ENCODE peak calls at places on chromosomes 6 and 20, in eight cellular contexts. One of them, this sample, is unnamed.

GRCh38 chr20:8766868-8767390 is 302.0 kb upstream of the PLCB4 start:
- ATAC-seq in sciatic nerve: no peak
- ATAC-seq in activated CD8-positive, alpha-beta memory T cell treated with anti-CD3 and anti-CD28 coated beads, Interleukin-2, amount 10 ng/mL, durations not matched to agents 7 days and 5 days: no peak
- ATAC-seq in right cardiac atrium: no peak
- ATAC-seq in CD8-positive, alpha-beta T cell: no peak
- ATAC-seq in stimulated activated naive CD8-positive, alpha-beta T cell treated with anti-CD3 and anti-CD28 coated beads, Interleukin-15, Interleukin-2, amounts not matched to agents 100 U/mL and 50 U/mL, for 24 hours: no peak
- ATAC-seq in SK-N-SH treated with all-trans-retinoic acid at 6 μM for 48 hours: no peak
- ATAC-seq in left lung: no peak
- ATAC-seq in this sample: no peak

GRCh38 chr20:50260480-50261221 is 70.0 kb downstream of the CEBPB start:
- ATAC-seq in sciatic nerve: no peak
- ATAC-seq in activated CD8-positive, alpha-beta memory T cell treated with anti-CD3 and anti-CD28 coated beads, Interleukin-2, amount 10 ng/mL, durations not matched to agents 7 days and 5 days: no peak
- ATAC-seq in right cardiac atrium: peak; percentile 36
- ATAC-seq in CD8-positive, alpha-beta T cell: no peak
- ATAC-seq in stimulated activated naive CD8-positive, alpha-beta T cell treated with anti-CD3 and anti-CD28 coated beads, Interleukin-15, Interleukin-2, amounts not matched to agents 100 U/mL and 50 U/mL, for 24 hours: peak; percentile 34
- ATAC-seq in SK-N-SH treated with all-trans-retinoic acid at 6 μM for 48 hours: no peak
- ATAC-seq in left lung: peak; percentile 72
- ATAC-seq in this sample: no peak

GRCh38 chr20:18743665-18744440 is 69.7 kb upstream of the SCP2D1 start:
- ATAC-seq in sciatic nerve: no peak
- ATAC-seq in activated CD8-positive, alpha-beta memory T cell treated with anti-CD3 and anti-CD28 coated beads, Interleukin-2, amount 10 ng/mL, durations not matched to agents 7 days and 5 days: no peak
- ATAC-seq in right cardiac atrium: no peak
- ATAC-seq in CD8-positive, alpha-beta T cell: no peak
- ATAC-seq in stimulated activated naive CD8-positive, alpha-beta T cell treated with anti-CD3 and anti-CD28 coated beads, Interleukin-15, Interleukin-2, amounts not matched to agents 100 U/mL and 50 U/mL, for 24 hours: no peak
- ATAC-seq in SK-N-SH treated with all-trans-retinoic acid at 6 μM for 48 hours: no peak
- ATAC-seq in left lung: no peak
- ATAC-seq in this sample: peak; percentile 42

GRCh38 chr20:34907616-34908469 is 31.4 kb downstream of the ACSS2 start:
- ATAC-seq in sciatic nerve: peak; percentile 77
- ATAC-seq in activated CD8-positive, alpha-beta memory T cell treated with anti-CD3 and anti-CD28 coated beads, Interleukin-2, amount 10 ng/mL, durations not matched to agents 7 days and 5 days: no peak
- ATAC-seq in right cardiac atrium: peak; percentile 93
- ATAC-seq in CD8-positive, alpha-beta T cell: no peak
- ATAC-seq in stimulated activated naive CD8-positive, alpha-beta T cell treated with anti-CD3 and anti-CD28 coated beads, Interleukin-15, Interleukin-2, amounts not matched to agents 100 U/mL and 50 U/mL, for 24 hours: no peak
- ATAC-seq in SK-N-SH treated with all-trans-retinoic acid at 6 μM for 48 hours: peak; percentile 97
- ATAC-seq in left lung: peak; percentile 92
- ATAC-seq in this sample: no peak

GRCh38 chr6:137378100-137378390 is 116.1 kb downstream of the OLIG3 start:
- ATAC-seq in sciatic nerve: no peak
- ATAC-seq in activated CD8-positive, alpha-beta memory T cell treated with anti-CD3 and anti-CD28 coated beads, Interleukin-2, amount 10 ng/mL, durations not matched to agents 7 days and 5 days: no peak
- ATAC-seq in right cardiac atrium: no peak
- ATAC-seq in CD8-positive, alpha-beta T cell: no peak
- ATAC-seq in stimulated activated naive CD8-positive, alpha-beta T cell treated with anti-CD3 and anti-CD28 coated beads, Interleukin-15, Interleukin-2, amounts not matched to agents 100 U/mL and 50 U/mL, for 24 hours: no peak
- ATAC-seq in SK-N-SH treated with all-trans-retinoic acid at 6 μM for 48 hours: no peak
- ATAC-seq in left lung: no peak
- ATAC-seq in this sample: no peak

GRCh38 chr20:35734374-35734773 is 7.7 kb downstream of the RBM39 start:
- ATAC-seq in sciatic nerve: no peak
- ATAC-seq in activated CD8-positive, alpha-beta memory T cell treated with anti-CD3 and anti-CD28 coated beads, Interleukin-2, amount 10 ng/mL, durations not matched to agents 7 days and 5 days: no peak
- ATAC-seq in right cardiac atrium: no peak
- ATAC-seq in CD8-positive, alpha-beta T cell: no peak
- ATAC-seq in stimulated activated naive CD8-positive, alpha-beta T cell treated with anti-CD3 and anti-CD28 coated beads, Interleukin-15, Interleukin-2, amounts not matched to agents 100 U/mL and 50 U/mL, for 24 hours: no peak
- ATAC-seq in SK-N-SH treated with all-trans-retinoic acid at 6 μM for 48 hours: no peak
- ATAC-seq in left lung: no peak
- ATAC-seq in this sample: no peak

GRCh38 chr6:154341326-154341725 is 15.3 kb downstream of the IPCEF1 start:
- ATAC-seq in sciatic nerve: no peak
- ATAC-seq in activated CD8-positive, alpha-beta memory T cell treated with anti-CD3 and anti-CD28 coated beads, Interleukin-2, amount 10 ng/mL, durations not matched to agents 7 days and 5 days: no peak
- ATAC-seq in right cardiac atrium: no peak
- ATAC-seq in CD8-positive, alpha-beta T cell: no peak
- ATAC-seq in stimulated activated naive CD8-positive, alpha-beta T cell treated with anti-CD3 and anti-CD28 coated beads, Interleukin-15, Interleukin-2, amounts not matched to agents 100 U/mL and 50 U/mL, for 24 hours: no peak
- ATAC-seq in SK-N-SH treated with all-trans-retinoic acid at 6 μM for 48 hours: no peak
- ATAC-seq in left lung: no peak
- ATAC-seq in this sample: no peak

GRCh38 chr6:63100066-63100465 is 111.2 kb upstream of the FKBP1C start:
- ATAC-seq in sciatic nerve: no peak
- ATAC-seq in activated CD8-positive, alpha-beta memory T cell treated with anti-CD3 and anti-CD28 coated beads, Interleukin-2, amount 10 ng/mL, durations not matched to agents 7 days and 5 days: no peak
- ATAC-seq in right cardiac atrium: no peak
- ATAC-seq in CD8-positive, alpha-beta T cell: no peak
- ATAC-seq in stimulated activated naive CD8-positive, alpha-beta T cell treated with anti-CD3 and anti-CD28 coated beads, Interleukin-15, Interleukin-2, amounts not matched to agents 100 U/mL and 50 U/mL, for 24 hours: no peak
- ATAC-seq in SK-N-SH treated with all-trans-retinoic acid at 6 μM for 48 hours: no peak
- ATAC-seq in left lung: no peak
- ATAC-seq in this sample: no peak

GRCh38 chr6:134447883-134448387 is 130.0 kb upstream of the SGK1 start:
- ATAC-seq in sciatic nerve: peak; percentile 38
- ATAC-seq in activated CD8-positive, alpha-beta memory T cell treated with anti-CD3 and anti-CD28 coated beads, Interleukin-2, amount 10 ng/mL, durations not matched to agents 7 days and 5 days: no peak
- ATAC-seq in right cardiac atrium: no peak
- ATAC-seq in CD8-positive, alpha-beta T cell: no peak
- ATAC-seq in stimulated activated naive CD8-positive, alpha-beta T cell treated with anti-CD3 and anti-CD28 coated beads, Interleukin-15, Interleukin-2, amounts not matched to agents 100 U/mL and 50 U/mL, for 24 hours: no peak
- ATAC-seq in SK-N-SH treated with all-trans-retinoic acid at 6 μM for 48 hours: peak; percentile 80
- ATAC-seq in left lung: peak; percentile 47
- ATAC-seq in this sample: peak; percentile 59

GRCh38 chr6:83546636-83547035 is 34.3 kb downstream of the PRSS35 start:
- ATAC-seq in sciatic nerve: no peak
- ATAC-seq in activated CD8-positive, alpha-beta memory T cell treated with anti-CD3 and anti-CD28 coated beads, Interleukin-2, amount 10 ng/mL, durations not matched to agents 7 days and 5 days: peak; percentile 27
- ATAC-seq in right cardiac atrium: no peak
- ATAC-seq in CD8-positive, alpha-beta T cell: no peak
- ATAC-seq in stimulated activated naive CD8-positive, alpha-beta T cell treated with anti-CD3 and anti-CD28 coated beads, Interleukin-15, Interleukin-2, amounts not matched to agents 100 U/mL and 50 U/mL, for 24 hours: no peak
- ATAC-seq in SK-N-SH treated with all-trans-retinoic acid at 6 μM for 48 hours: no peak
- ATAC-seq in left lung: peak; percentile 41
- ATAC-seq in this sample: peak; percentile 54

GRCh38 chr6:75481394-75481793 is 12.2 kb downstream of the FILIP1 start:
- ATAC-seq in sciatic nerve: peak; percentile 21
- ATAC-seq in activated CD8-positive, alpha-beta memory T cell treated with anti-CD3 and anti-CD28 coated beads, Interleukin-2, amount 10 ng/mL, durations not matched to agents 7 days and 5 days: no peak
- ATAC-seq in right cardiac atrium: no peak
- ATAC-seq in CD8-positive, alpha-beta T cell: no peak
- ATAC-seq in stimulated activated naive CD8-positive, alpha-beta T cell treated with anti-CD3 and anti-CD28 coated beads, Interleukin-15, Interleukin-2, amounts not matched to agents 100 U/mL and 50 U/mL, for 24 hours: no peak
- ATAC-seq in SK-N-SH treated with all-trans-retinoic acid at 6 μM for 48 hours: no peak
- ATAC-seq in left lung: peak; percentile 24
- ATAC-seq in this sample: no peak

GRCh38 chr6:112180095-112180820 is 74.1 kb downstream of the LAMA4 start:
- ATAC-seq in sciatic nerve: peak; percentile 65
- ATAC-seq in activated CD8-positive, alpha-beta memory T cell treated with anti-CD3 and anti-CD28 coated beads, Interleukin-2, amount 10 ng/mL, durations not matched to agents 7 days and 5 days: peak; percentile 74
- ATAC-seq in right cardiac atrium: peak; percentile 65
- ATAC-seq in CD8-positive, alpha-beta T cell: peak; percentile 58
- ATAC-seq in stimulated activated naive CD8-positive, alpha-beta T cell treated with anti-CD3 and anti-CD28 coated beads, Interleukin-15, Interleukin-2, amounts not matched to agents 100 U/mL and 50 U/mL, for 24 hours: peak; percentile 66
- ATAC-seq in SK-N-SH treated with all-trans-retinoic acid at 6 μM for 48 hours: peak; percentile 97
- ATAC-seq in left lung: peak; percentile 80
- ATAC-seq in this sample: peak; percentile 71

GRCh38 chr6:158718431-158719126 is 68.7 kb downstream of the SYTL3 start:
- ATAC-seq in sciatic nerve: peak; percentile 30
- ATAC-seq in activated CD8-positive, alpha-beta memory T cell treated with anti-CD3 and anti-CD28 coated beads, Interleukin-2, amount 10 ng/mL, durations not matched to agents 7 days and 5 days: no peak
- ATAC-seq in right cardiac atrium: peak; percentile 67
- ATAC-seq in CD8-positive, alpha-beta T cell: no peak
- ATAC-seq in stimulated activated naive CD8-positive, alpha-beta T cell treated with anti-CD3 and anti-CD28 coated beads, Interleukin-15, Interleukin-2, amounts not matched to agents 100 U/mL and 50 U/mL, for 24 hours: no peak
- ATAC-seq in SK-N-SH treated with all-trans-retinoic acid at 6 μM for 48 hours: peak; percentile 23
- ATAC-seq in left lung: no peak
- ATAC-seq in this sample: no peak

GRCh38 chr6:28335040-28335563 is 846 bp downstream of the ZSCAN31 start:
- ATAC-seq in sciatic nerve: no peak
- ATAC-seq in activated CD8-positive, alpha-beta memory T cell treated with anti-CD3 and anti-CD28 coated beads, Interleukin-2, amount 10 ng/mL, durations not matched to agents 7 days and 5 days: no peak
- ATAC-seq in right cardiac atrium: no peak
- ATAC-seq in CD8-positive, alpha-beta T cell: no peak
- ATAC-seq in stimulated activated naive CD8-positive, alpha-beta T cell treated with anti-CD3 and anti-CD28 coated beads, Interleukin-15, Interleukin-2, amounts not matched to agents 100 U/mL and 50 U/mL, for 24 hours: no peak
- ATAC-seq in SK-N-SH treated with all-trans-retinoic acid at 6 μM for 48 hours: no peak
- ATAC-seq in left lung: no peak
- ATAC-seq in this sample: no peak

GRCh38 chr6:16473184-16473907 is 235.0 kb downstream of the GMPR start:
- ATAC-seq in sciatic nerve: no peak
- ATAC-seq in activated CD8-positive, alpha-beta memory T cell treated with anti-CD3 and anti-CD28 coated beads, Interleukin-2, amount 10 ng/mL, durations not matched to agents 7 days and 5 days: peak; percentile 60
- ATAC-seq in right cardiac atrium: no peak
- ATAC-seq in CD8-positive, alpha-beta T cell: no peak
- ATAC-seq in stimulated activated naive CD8-positive, alpha-beta T cell treated with anti-CD3 and anti-CD28 coated beads, Interleukin-15, Interleukin-2, amounts not matched to agents 100 U/mL and 50 U/mL, for 24 hours: peak; percentile 19
- ATAC-seq in SK-N-SH treated with all-trans-retinoic acid at 6 μM for 48 hours: no peak
- ATAC-seq in left lung: no peak
- ATAC-seq in this sample: peak; percentile 44

GRCh38 chr20:5918856-5919633 is 31.3 kb downstream of the TRMT6 start:
- ATAC-seq in sciatic nerve: no peak
- ATAC-seq in activated CD8-positive, alpha-beta memory T cell treated with anti-CD3 and anti-CD28 coated beads, Interleukin-2, amount 10 ng/mL, durations not matched to agents 7 days and 5 days: peak; percentile 95
- ATAC-seq in right cardiac atrium: no peak
- ATAC-seq in CD8-positive, alpha-beta T cell: peak; percentile 71
- ATAC-seq in stimulated activated naive CD8-positive, alpha-beta T cell treated with anti-CD3 and anti-CD28 coated beads, Interleukin-15, Interleukin-2, amounts not matched to agents 100 U/mL and 50 U/mL, for 24 hours: peak; percentile 80
- ATAC-seq in SK-N-SH treated with all-trans-retinoic acid at 6 μM for 48 hours: peak; percentile 89
- ATAC-seq in left lung: peak; percentile 67
- ATAC-seq in this sample: peak; percentile 88

GRCh38 chr20:45056473-45057148 is 44.3 kb downstream of the KCNS1 start:
- ATAC-seq in sciatic nerve: no peak
- ATAC-seq in activated CD8-positive, alpha-beta memory T cell treated with anti-CD3 and anti-CD28 coated beads, Interleukin-2, amount 10 ng/mL, durations not matched to agents 7 days and 5 days: no peak
- ATAC-seq in right cardiac atrium: no peak
- ATAC-seq in CD8-positive, alpha-beta T cell: no peak
- ATAC-seq in stimulated activated naive CD8-positive, alpha-beta T cell treated with anti-CD3 and anti-CD28 coated beads, Interleukin-15, Interleukin-2, amounts not matched to agents 100 U/mL and 50 U/mL, for 24 hours: no peak
- ATAC-seq in SK-N-SH treated with all-trans-retinoic acid at 6 μM for 48 hours: no peak
- ATAC-seq in left lung: no peak
- ATAC-seq in this sample: no peak

GRCh38 chr6:114339706-114340105 is 3.1 kb downstream of the HS3ST5 start:
- ATAC-seq in sciatic nerve: no peak
- ATAC-seq in activated CD8-positive, alpha-beta memory T cell treated with anti-CD3 and anti-CD28 coated beads, Interleukin-2, amount 10 ng/mL, durations not matched to agents 7 days and 5 days: no peak
- ATAC-seq in right cardiac atrium: no peak
- ATAC-seq in CD8-positive, alpha-beta T cell: no peak
- ATAC-seq in stimulated activated naive CD8-positive, alpha-beta T cell treated with anti-CD3 and anti-CD28 coated beads, Interleukin-15, Interleukin-2, amounts not matched to agents 100 U/mL and 50 U/mL, for 24 hours: no peak
- ATAC-seq in SK-N-SH treated with all-trans-retinoic acid at 6 μM for 48 hours: no peak
- ATAC-seq in left lung: no peak
- ATAC-seq in this sample: no peak

GRCh38 chr20:49098136-49098535 is 52.0 kb downstream of the CSE1L start:
- ATAC-seq in sciatic nerve: no peak
- ATAC-seq in activated CD8-positive, alpha-beta memory T cell treated with anti-CD3 and anti-CD28 coated beads, Interleukin-2, amount 10 ng/mL, durations not matched to agents 7 days and 5 days: no peak
- ATAC-seq in right cardiac atrium: no peak
- ATAC-seq in CD8-positive, alpha-beta T cell: no peak
- ATAC-seq in stimulated activated naive CD8-positive, alpha-beta T cell treated with anti-CD3 and anti-CD28 coated beads, Interleukin-15, Interleukin-2, amounts not matched to agents 100 U/mL and 50 U/mL, for 24 hours: no peak
- ATAC-seq in SK-N-SH treated with all-trans-retinoic acid at 6 μM for 48 hours: no peak
- ATAC-seq in left lung: no peak
- ATAC-seq in this sample: no peak

GRCh38 chr6:131657630-131658111 is 20.6 kb downstream of the ENPP3 start:
- ATAC-seq in sciatic nerve: no peak
- ATAC-seq in activated CD8-positive, alpha-beta memory T cell treated with anti-CD3 and anti-CD28 coated beads, Interleukin-2, amount 10 ng/mL, durations not matched to agents 7 days and 5 days: no peak
- ATAC-seq in right cardiac atrium: no peak
- ATAC-seq in CD8-positive, alpha-beta T cell: no peak
- ATAC-seq in stimulated activated naive CD8-positive, alpha-beta T cell treated with anti-CD3 and anti-CD28 coated beads, Interleukin-15, Interleukin-2, amounts not matched to agents 100 U/mL and 50 U/mL, for 24 hours: no peak
- ATAC-seq in SK-N-SH treated with all-trans-retinoic acid at 6 μM for 48 hours: no peak
- ATAC-seq in left lung: no peak
- ATAC-seq in this sample: peak; percentile 16

GRCh38 chr6:35605600-35605999 is 83.1 kb downstream of the FKBP5 start:
- ATAC-seq in sciatic nerve: no peak
- ATAC-seq in activated CD8-positive, alpha-beta memory T cell treated with anti-CD3 and anti-CD28 coated beads, Interleukin-2, amount 10 ng/mL, durations not matched to agents 7 days and 5 days: no peak
- ATAC-seq in right cardiac atrium: no peak
- ATAC-seq in CD8-positive, alpha-beta T cell: no peak
- ATAC-seq in stimulated activated naive CD8-positive, alpha-beta T cell treated with anti-CD3 and anti-CD28 coated beads, Interleukin-15, Interleukin-2, amounts not matched to agents 100 U/mL and 50 U/mL, for 24 hours: no peak
- ATAC-seq in SK-N-SH treated with all-trans-retinoic acid at 6 μM for 48 hours: no peak
- ATAC-seq in left lung: no peak
- ATAC-seq in this sample: no peak

GRCh38 chr20:54173653-54174451 is at the start of gene CYP24A1:
- ATAC-seq in sciatic nerve: no peak
- ATAC-seq in activated CD8-positive, alpha-beta memory T cell treated with anti-CD3 and anti-CD28 coated beads, Interleukin-2, amount 10 ng/mL, durations not matched to agents 7 days and 5 days: no peak
- ATAC-seq in right cardiac atrium: peak; percentile 59
- ATAC-seq in CD8-positive, alpha-beta T cell: no peak
- ATAC-seq in stimulated activated naive CD8-positive, alpha-beta T cell treated with anti-CD3 and anti-CD28 coated beads, Interleukin-15, Interleukin-2, amounts not matched to agents 100 U/mL and 50 U/mL, for 24 hours: no peak
- ATAC-seq in SK-N-SH treated with all-trans-retinoic acid at 6 μM for 48 hours: peak; percentile 48
- ATAC-seq in left lung: peak; percentile 83
- ATAC-seq in this sample: no peak

GRCh38 chr20:54133434-54134427 is 40.1 kb downstream of the CYP24A1 start:
- ATAC-seq in sciatic nerve: no peak
- ATAC-seq in activated CD8-positive, alpha-beta memory T cell treated with anti-CD3 and anti-CD28 coated beads, Interleukin-2, amount 10 ng/mL, durations not matched to agents 7 days and 5 days: no peak
- ATAC-seq in right cardiac atrium: no peak
- ATAC-seq in CD8-positive, alpha-beta T cell: no peak
- ATAC-seq in stimulated activated naive CD8-positive, alpha-beta T cell treated with anti-CD3 and anti-CD28 coated beads, Interleukin-15, Interleukin-2, amounts not matched to agents 100 U/mL and 50 U/mL, for 24 hours: no peak
- ATAC-seq in SK-N-SH treated with all-trans-retinoic acid at 6 μM for 48 hours: peak; percentile 52
- ATAC-seq in left lung: peak; percentile 76
- ATAC-seq in this sample: no peak

This sample was measured in activated T-helper 17 cell treated with anti-CD3 and anti-CD28 coated beads, Interleukin-2, amount 50 U/mL, for 72 hours.